ENCODE peak calls at places on chromosomes 12 and 14, in five cellular contexts. C, B, K, I and N are unnamed samples.

GRCh38 chr12:94676011-94676709 is 25.8 kb upstream of the TMCC3 start:
- ATAC-seq in C (peak), B (peak), K (no peak), I (no peak), N (peak)

GRCh38 chr12:105120551-105120950 is 13.0 kb downstream of the WASHC4 start:
- ATAC-seq in C (no peak), B (peak), K (peak), I (peak), N (no peak)

GRCh38 chr12:67710582-67710981 is 62.0 kb downstream of the DYRK2 start:
- ATAC-seq in C (peak), B (no peak), K (peak), I (peak), N (peak)

GRCh38 chr14:21308479-21309237 is 28.8 kb downstream of the RPGRIP1 start:
- ATAC-seq in C (peak), B (peak), K (peak), I (peak), N (peak)

GRCh38 chr12:14317362-14318146 is 47.9 kb upstream of the ATF7IP start:
- ATAC-seq in C (no peak), B (peak), K (no peak), I (no peak), N (no peak)

GRCh38 chr14:95683793-95684192 is 2.4 kb upstream of the TCL1B start:
- ATAC-seq in C (peak), B (no peak), K (peak), I (peak), N (peak)

GRCh38 chr12:93497456-93497855 is 30.1 kb downstream of the MRPL42 start:
- ATAC-seq in C (no peak), B (peak), K (no peak), I (no peak), N (no peak)

GRCh38 chr12:117188961-117189724 is 1.1 kb downstream of the FBXO21 start:
- ATAC-seq in C (no peak), B (no peak), K (no peak), I (no peak), N (no peak)

GRCh38 chr12:22692964-22693555 is 68.1 kb downstream of the ETNK1 start:
- ATAC-seq in C (no peak), B (no peak), K (peak), I (peak), N (no peak)

GRCh38 chr12:1422604-1423315 is 171.6 kb downstream of the FBXL14 start:
- ATAC-seq in C (peak), B (no peak), K (no peak), I (no peak), N (no peak)

GRCh38 chr14:31962920-31963319 is 114.2 kb upstream of the ARHGAP5 start:
- ATAC-seq in C (no peak), B (no peak), K (no peak), I (no peak), N (no peak)

GRCh38 chr12:84502907-84503787 is 409.5 kb downstream of the SLC6A15 start:
- ATAC-seq in C (peak), B (no peak), K (peak), I (peak), N (no peak)

GRCh38 chr12:77999074-77999715 is 168.5 kb downstream of the NAV3 start:
- ATAC-seq in C (peak), B (no peak), K (no peak), I (no peak), N (no peak)

GRCh38 chr14:22268875-22269274 is 320.1 kb downstream of the DAD1 start:
- ATAC-seq in C (peak), B (no peak), K (no peak), I (no peak), N (no peak)

GRCh38 chr12:98828802-98829600 is 183.9 kb downstream of the APAF1 start:
- ATAC-seq in C (no peak), B (no peak), K (peak), I (peak), N (no peak)

GRCh38 chr12:124457287-124458219 is 109.9 kb downstream of the NCOR2 start:
- ATAC-seq in C (peak), B (no peak), K (no peak), I (no peak), N (peak)

GRCh38 chr14:95530461-95531170 is 4.2 kb upstream of the GLRX5 start:
- ATAC-seq in C (no peak), B (no peak), K (no peak), I (no peak), N (no peak)

GRCh38 chr14:95495093-95495492 is 21.4 kb downstream of the SYNE3 start:
- ATAC-seq in C (no peak), B (no peak), K (no peak), I (no peak), N (no peak)

GRCh38 chr12:104643921-104644669 is 187.3 kb downstream of the CHST11 start:
- ATAC-seq in C (peak), B (peak), K (no peak), I (no peak), N (no peak)

GRCh38 chr12:50614167-50614762 is 109.5 kb downstream of the DIP2B start:
- ATAC-seq in C (no peak), B (peak), K (no peak), I (no peak), N (no peak)

GRCh38 chr12:62882140-62882539 is 52.8 kb downstream of the PPM1H start:
- ATAC-seq in C (no peak), B (no peak), K (no peak), I (no peak), N (no peak)

GRCh38 chr12:7959278-7960063 is 23.5 kb upstream of the SLC2A3 start:
- ATAC-seq in C (peak), B (peak), K (peak), I (peak), N (no peak)

GRCh38 chr14:102277874-102278630 is 26.9 kb downstream of the MOK start:
- ATAC-seq in C (no peak), B (no peak), K (no peak), I (no peak), N (peak)

GRCh38 chr14:102927346-102927877 is 4.9 kb downstream of the AMN start:
- ATAC-seq in C (no peak), B (no peak), K (no peak), I (no peak), N (no peak)

GRCh38 chr14:51236314-51236713 is 3.7 kb upstream of the TMX1 start:
- ATAC-seq in C (no peak), B (peak), K (no peak), I (no peak), N (no peak)

GRCh38 chr14:80494769-80495168 is 283.5 kb upstream of the DIO2 start:
- ATAC-seq in C (no peak), B (no peak), K (no peak), I (no peak), N (no peak)

DNA sequence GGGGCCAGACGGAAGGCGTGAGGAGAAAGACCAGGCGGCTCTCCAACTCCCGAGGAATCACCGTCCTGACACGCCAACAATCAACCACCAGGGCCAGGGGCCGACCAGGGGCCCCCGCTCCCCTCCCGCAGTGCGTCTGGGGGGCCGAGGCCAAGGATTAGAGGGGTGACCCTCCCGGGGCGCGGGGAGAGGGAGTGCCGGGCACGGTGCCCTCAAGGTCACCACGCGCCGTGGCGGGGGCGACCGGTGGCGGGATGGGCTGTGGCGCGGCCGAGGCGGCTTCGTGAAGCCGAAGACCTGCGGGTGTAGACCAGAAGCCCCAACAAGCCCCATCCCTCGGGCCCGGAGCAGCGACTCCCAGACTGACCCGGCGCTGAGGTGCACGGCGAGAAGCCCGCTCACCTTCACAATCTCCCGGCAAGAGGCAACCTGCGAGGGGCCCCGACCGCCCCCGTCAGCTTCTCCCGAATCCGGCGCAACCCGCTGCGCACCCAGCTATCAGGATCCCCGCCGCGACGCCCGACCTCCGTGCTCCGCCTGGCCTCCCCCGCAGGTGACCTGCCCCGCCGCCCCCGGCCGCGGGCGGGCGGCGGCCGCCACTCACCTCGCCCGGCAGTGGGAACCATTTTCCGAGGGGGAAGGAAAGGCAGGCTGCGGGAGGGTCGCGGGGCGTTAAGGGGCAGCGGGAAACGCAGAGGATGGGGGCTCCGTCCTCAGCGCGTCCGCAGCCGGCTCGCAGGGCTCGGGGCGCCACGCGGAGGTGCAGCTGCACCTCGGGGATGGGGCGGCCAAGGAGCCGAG is 446 bp downstream of the ATP2B1 start:
- ATAC-seq in C (peak), B (peak), K (peak), I (peak), N (no peak)
- TF ChIP-seq EP300 in C (no peak), B (no peak), K (no peak), I (no peak), N (no peak)

GRCh38 chr12:15627995-15628945 is 160.9 kb downstream of the EPS8 start:
- ATAC-seq in C (no peak), B (no peak), K (no peak), I (no peak), N (peak)

GRCh38 chr12:15631007-15631715 is 158.0 kb downstream of the EPS8 start:
- ATAC-seq in C (no peak), B (no peak), K (no peak), I (no peak), N (no peak)

GRCh38 chr12:15632708-15633107 is 156.5 kb downstream of the EPS8 start:
- ATAC-seq in C (no peak), B (no peak), K (no peak), I (no peak), N (no peak)

GRCh38 chr12:15629761-15630160 is 159.4 kb downstream of the EPS8 start:
- ATAC-seq in C (no peak), B (no peak), K (no peak), I (no peak), N (no peak)

DNA sequence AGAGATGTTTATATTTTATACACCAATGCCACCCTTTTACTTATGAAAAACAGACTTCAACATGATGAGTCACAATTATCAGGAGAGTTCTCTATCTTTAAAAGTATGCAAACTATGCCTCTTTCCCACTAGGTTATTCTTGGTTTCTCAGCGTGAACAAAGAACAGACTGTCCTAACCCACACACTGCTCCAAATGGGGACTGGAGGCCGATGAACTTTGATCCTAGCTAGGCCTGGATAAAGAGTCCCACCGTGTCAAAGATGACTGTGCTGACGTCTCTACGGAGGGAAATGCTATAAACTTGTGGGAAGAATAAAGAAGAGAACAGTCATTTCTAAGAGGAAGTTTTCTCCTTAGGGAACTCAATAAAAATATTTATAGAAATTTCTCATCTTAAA is 160.1 kb downstream of the EPS8 start:
- ATAC-seq in C (peak), B (no peak), K (peak), I (peak), N (peak)
- TF ChIP-seq EP300 in C (peak), B (no peak), K (peak), I (peak), N (peak)

GRCh38 chr14:68548194-68549056 is 244.4 kb downstream of the ZFP36L1 start:
- ATAC-seq in C (no peak), B (no peak), K (peak), I (no peak), N (peak)
- TF ChIP-seq EP300 in C (no peak), B (no peak), K (no peak), I (no peak), N (peak)

GRCh38 chr12:108561852-108562347 is 496 bp upstream of the ISCU start:
- ATAC-seq in C (no peak), B (peak), K (no peak), I (no peak), N (no peak)

GRCh38 chr12:108562348-108563134 is at the start of gene ISCU:
- ATAC-seq in C (peak), B (peak), K (peak), I (peak), N (peak)

GRCh38 chr12:108559748-108560147 is 1.2 kb downstream of the SART3 start:
- ATAC-seq in C (no peak), B (no peak), K (no peak), I (no peak), N (no peak)

GRCh38 chr12:108560321-108560721 is 652 bp downstream of the SART3 start:
- ATAC-seq in C (no peak), B (no peak), K (no peak), I (no peak), N (no peak)

DNA sequence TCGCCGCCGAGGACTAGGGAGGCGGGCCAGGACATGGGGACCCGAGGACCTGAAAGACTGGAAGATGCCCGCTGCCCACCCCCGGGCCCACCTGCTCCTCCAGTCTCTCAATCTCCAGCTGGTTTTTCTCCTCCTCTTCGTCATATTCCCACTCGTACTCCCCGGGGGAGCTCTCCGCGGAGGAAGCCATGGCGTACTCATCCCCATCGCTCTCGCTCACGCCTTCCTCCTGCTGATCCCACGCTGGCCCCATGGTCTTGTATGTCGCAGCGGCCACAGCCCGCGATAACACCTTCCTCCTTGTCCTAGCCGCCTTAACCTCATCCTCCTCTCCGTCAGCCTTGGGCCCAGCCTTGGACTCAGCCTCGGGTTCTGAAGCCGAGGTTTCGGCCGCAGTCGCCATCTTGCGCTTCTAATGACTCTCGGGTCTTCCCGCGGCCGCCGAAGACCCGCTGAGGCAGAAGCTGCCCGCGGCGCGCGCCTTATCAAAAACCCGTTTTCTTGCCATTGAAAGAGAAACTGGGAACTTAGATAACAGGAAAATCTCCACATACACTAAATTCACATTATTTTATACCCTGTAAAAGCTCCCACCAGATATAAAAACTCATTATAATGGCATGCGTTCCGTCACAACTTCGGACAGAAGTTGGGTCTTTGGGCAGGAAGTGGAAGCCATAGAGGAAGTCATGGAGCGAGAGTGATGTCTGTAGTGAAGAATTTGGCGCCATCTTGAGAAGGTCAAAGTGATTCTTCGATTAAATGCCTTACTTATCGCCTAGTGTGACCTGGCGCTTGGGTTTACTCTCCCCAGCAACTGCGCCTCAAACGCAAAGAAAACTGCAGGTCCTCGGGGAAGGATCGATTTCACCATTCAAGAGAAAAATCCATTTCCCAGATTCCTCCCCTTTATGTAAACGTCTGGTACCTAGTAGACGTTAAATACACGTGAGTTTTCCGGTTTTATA is at the start of gene SART3:
- ATAC-seq in C (peak), B (peak), K (peak), I (peak), N (peak)
- TF ChIP-seq EP300 in C (no peak), B (no peak), K (no peak), I (no peak), N (no peak)

DNA sequence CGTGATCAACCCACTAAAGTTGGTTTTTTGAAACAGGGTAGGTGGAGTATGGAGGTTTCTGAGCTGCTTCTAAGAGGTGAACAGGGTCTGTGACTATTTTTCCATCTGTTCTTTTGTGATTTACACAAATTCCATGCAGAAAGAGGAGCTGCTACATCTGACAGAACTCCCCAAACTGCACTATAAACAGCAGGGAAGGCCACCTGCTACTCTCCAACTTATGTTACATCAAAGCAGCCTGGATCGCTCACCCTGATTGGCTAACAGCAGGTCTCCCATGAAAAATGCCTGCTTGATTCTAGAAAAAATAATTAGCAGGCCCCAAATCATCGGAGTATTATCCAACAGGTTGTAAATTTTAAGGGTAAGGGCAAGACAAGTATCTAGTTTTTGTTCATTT is 282.9 kb upstream of the FLRT2 start:
- ATAC-seq in C (no peak), B (no peak), K (no peak), I (no peak), N (no peak)
- TF ChIP-seq EP300 in C (no peak), B (no peak), K (no peak), I (no peak), N (no peak)

GRCh38 chr12:15372313-15372712 is 50.0 kb downstream of the PTPRO start:
- ATAC-seq in C (no peak), B (no peak), K (no peak), I (no peak), N (no peak)
- TF ChIP-seq EP300 in C (no peak), B (no peak), K (no peak), I (no peak), N (no peak)